ENCODE peak calls at places on chromosomes 2 and 18, in four cellular contexts. A is CD4-positive, alpha-beta T cell; D is NCI-H510A treated with DMSO at 0.1 percent for 48 hours; V is stimulated activated CD4-positive, alpha-beta T cell treated with anti-CD3 and anti-CD28 coated beads, Interleukin-2, amount 100 ng/mL, for 48 hours. M is an unnamed sample.

GRCh38 chr2:43393918-43394317 is 167.5 kb upstream of the ZFP36L2 start:
- DNase-seq in A (no peak), D (no peak), V (no peak), M (no peak)

GRCh38 chr2:161373939-161374338 is 42.2 kb upstream of the TBR1 start:
- DNase-seq in A (no peak), D (no peak), V (no peak), M (no peak)

GRCh38 chr18:7870855-7871254 is 303.7 kb downstream of the PTPRM start:
- DNase-seq in A (no peak), D (no peak), V (no peak), M (no peak)

GRCh38 chr2:29544031-29544430 is 377.4 kb downstream of the ALK start:
- DNase-seq in A (no peak), D (no peak), V (no peak), M (no peak)

GRCh38 chr2:1707771-1708351 is 36.5 kb downstream of the PXDN start:
- DNase-seq in A (no peak), D (peak; percentile 85), V (no peak), M (no peak)

GRCh38 chr2:8576525-8577157 is 105.2 kb upstream of the ID2 start:
- DNase-seq in A (no peak), D (no peak), V (no peak), M (peak; percentile 38)

GRCh38 chr2:167733750-167734149 is 513.6 kb downstream of the STK39 start:
- DNase-seq in A (no peak), D (no peak), V (no peak), M (no peak)

GRCh38 chr2:33131108-33131507 is 184.4 kb downstream of the LTBP1 start:
- DNase-seq in A (no peak), D (no peak), V (no peak), M (no peak)

GRCh38 chr2:74952575-74952974 is 5.9 kb upstream of the POLE4 start:
- DNase-seq in A (no peak), D (no peak), V (no peak), M (no peak)